ENCODE peak calls at places on chromosomes 7 and 10, in seven cellular contexts. N is body of pancreas, M is upper lobe of right lung, K is IMR-90, Q is A549, A is neural progenitor cell, H is hepatocyte. U is an unnamed sample. For H3K4me1, the result is how much of the 10 kb centered on the place peaks cover.

GRCh38 chr7:51299391-51300133 is 17.0 kb downstream of the COBL start:
- DNase-seq in N (no peak), M (no peak), K (no peak), Q (no peak), A (no peak), H (no peak), U (no peak)

GRCh38 chr7:90425376-90425775 is 22.1 kb downstream of the CLDN12 start:
- DNase-seq in N (no peak), M (no peak), K (peak), Q (no peak), A (no peak), H (no peak), U (no peak)

GRCh38 chr10:75982611-75983369 is 551.4 kb downstream of the LRMDA start:
- DNase-seq in N (peak), M (no peak), K (peak), Q (no peak), A (no peak), H (peak), U (no peak)

GRCh38 chr10:26781797-26782196 is 79.0 kb downstream of the ABI1 start:
- DNase-seq in N (no peak), M (no peak), K (peak), Q (no peak), A (no peak), H (no peak), U (no peak)

GRCh38 chr7:124752310-124752709 is 13.3 kb downstream of the GPR37 start:
- DNase-seq in N (no peak), M (no peak), K (peak), Q (no peak), A (no peak), H (no peak), U (no peak)

GRCh38 chr10:97715259-97715874 is 1.8 kb downstream of the MARVELD1 start:
- DNase-seq in N (no peak), M (no peak), K (no peak), Q (no peak), A (peak), H (no peak), U (no peak)

GRCh38 chr10:67602268-67602950 is 93.6 kb downstream of the CTNNA3 start:
- DNase-seq in N (no peak), M (no peak), K (peak), Q (no peak), A (no peak), H (no peak), U (no peak)

GRCh38 chr7:122397381-122397780 is 92.8 kb upstream of the FEZF1 start:
- DNase-seq in N (no peak), M (no peak), K (no peak), Q (no peak), A (no peak), H (no peak), U (no peak)

GRCh38 chr7:127671341-127671740 is 19.3 kb downstream of the SND1 start:
- DNase-seq in N (no peak), M (no peak), K (no peak), Q (no peak), A (no peak), H (no peak), U (no peak)

GRCh38 chr10:13809447-13809846 is 222.7 kb downstream of the PRPF18 start:
- DNase-seq in N (no peak), M (no peak), K (no peak), Q (no peak), A (peak), H (peak), U (peak)

GRCh38 chr10:87700031-87700796 is 40.5 kb downstream of the PAPSS2 start:
- DNase-seq in N (no peak), M (no peak), K (peak), Q (no peak), A (no peak), H (no peak), U (no peak)

GRCh38 chr7:85628187-85628586 is 441.3 kb upstream of the SEMA3D start:
- DNase-seq in N (no peak), M (no peak), K (no peak), Q (no peak), A (no peak), H (no peak), U (no peak)

GRCh38 chr10:16520900-16521299 is 779 bp downstream of the C1QL3 start:
- DNase-seq in N (no peak), M (peak), K (peak), Q (no peak), A (peak), H (peak), U (peak)

GRCh38 chr7:107579546-107579880 is 533 bp upstream of the BCAP29 start:
- DNase-seq in N (no peak), M (no peak), K (peak), Q (peak), A (no peak), H (no peak), U (no peak)

GRCh38 chr7:75599244-75599771 is 107.2 kb downstream of the SPDYE5 start:
- DNase-seq in N (no peak), M (no peak), K (no peak), Q (no peak), A (peak), H (no peak), U (no peak)

GRCh38 chr7:101066141-101066857 is 19.0 kb upstream of the TRIM56 start:
- DNase-seq in N (peak), M (no peak), K (no peak), Q (no peak), A (peak), H (no peak), U (no peak)

GRCh38 chr10:132647424-132647823 is 109.8 kb downstream of the INPP5A start:
- DNase-seq in N (no peak), M (peak), K (no peak), Q (no peak), A (no peak), H (no peak), U (no peak)

GRCh38 chr10:61389887-61390286 is 63.3 kb downstream of the TMEM26 start:
- DNase-seq in N (peak), M (no peak), K (no peak), Q (no peak), A (no peak), H (no peak), U (peak)

GRCh38 chr10:78846071-78846470 is 222.7 kb upstream of the ZMIZ1 start:
- DNase-seq in N (no peak), M (no peak), K (no peak), Q (no peak), A (no peak), H (no peak), U (no peak)

GRCh38 chr7:27863866-27864265 is 123.9 kb downstream of the TAX1BP1 start:
- DNase-seq in N (no peak), M (no peak), K (peak), Q (no peak), A (peak), H (no peak), U (no peak)

GRCh38 chr10:20635545-20635944 is 261.6 kb downstream of the NEBL start:
- DNase-seq in N (no peak), M (no peak), K (no peak), Q (no peak), A (no peak), H (no peak), U (no peak)

GRCh38 chr10:68184546-68184945 is 47.4 kb downstream of the ATOH7 start:
- DNase-seq in N (no peak), M (no peak), K (no peak), Q (no peak), A (no peak), H (peak), U (peak)

GRCh38 chr7:122262246-122262645 is 42.3 kb downstream of the FEZF1 start:
- DNase-seq in N (no peak), M (no peak), K (no peak), Q (no peak), A (peak), H (no peak), U (no peak)

GRCh38 chr7:31767686-31768358 is 80.8 kb downstream of the PPP1R17 start:
- DNase-seq in N (no peak), M (no peak), K (no peak), Q (no peak), A (peak), H (no peak), U (no peak)

GRCh38 chr7:27134392-27134791 is 3.8 kb upstream of the HOXA4 start:
- DNase-seq in N (no peak), M (no peak), K (peak), Q (no peak), A (no peak), H (no peak), U (no peak)

GRCh38 chr10:73110345-73110849 is at the start of gene NUDT13:
- DNase-seq in N (peak), M (no peak), K (peak), Q (peak), A (peak), H (peak), U (peak)

GRCh38 chr10:98489561-98490481 is 43.1 kb upstream of the HPS1 start:
- DNase-seq in N (no peak), M (no peak), K (no peak), Q (no peak), A (no peak), H (peak), U (no peak)

GRCh38 chr7:155412416-155413253 is 45.3 kb upstream of the EN2 start:
- DNase-seq in N (peak), M (peak), K (peak), Q (peak), A (peak), H (peak), U (peak)

GRCh38 chr7:22633954-22634474 is 93.0 kb upstream of the IL6 start:
- DNase-seq in N (no peak), M (no peak), K (no peak), Q (no peak), A (no peak), H (no peak), U (peak)

GRCh38 chr10:77877461-77878344 is 48.9 kb downstream of the DLG5 start:
- DNase-seq in N (peak), M (no peak), K (peak), Q (no peak), A (peak), H (peak), U (peak)

GRCh38 chr10:71878327-71879034 is 27.4 kb upstream of the PSAP start:
- DNase-seq in N (no peak), M (no peak), K (no peak), Q (no peak), A (peak), H (no peak), U (no peak)

GRCh38 chr10:103731609-103732270 is 123.6 kb downstream of the SH3PXD2A start:
- DNase-seq in N (no peak), M (no peak), K (no peak), Q (no peak), A (no peak), H (no peak), U (no peak)

GRCh38 chr10:90318659-90319058 is 539.2 kb downstream of the HTR7 start:
- DNase-seq in N (no peak), M (no peak), K (no peak), Q (no peak), A (no peak), H (no peak), U (no peak)

GRCh38 chr7:13948019-13948781 is 41.3 kb downstream of the ETV1 start:
- DNase-seq in N (no peak), M (no peak), K (no peak), Q (no peak), A (no peak), H (no peak), U (no peak)

GRCh38 chr7:13945670-13946069 is 43.8 kb downstream of the ETV1 start:
- DNase-seq in N (peak), M (no peak), K (no peak), Q (no peak), A (no peak), H (no peak), U (no peak)

GRCh38 chr7:13947535-13947934 is 41.9 kb downstream of the ETV1 start:
- DNase-seq in N (no peak), M (no peak), K (no peak), Q (no peak), A (no peak), H (no peak), U (no peak)

GRCh38 chr7:13949450-13949849 is 40.0 kb downstream of the ETV1 start:
- DNase-seq in N (no peak), M (no peak), K (no peak), Q (no peak), A (no peak), H (peak), U (no peak)

DNA sequence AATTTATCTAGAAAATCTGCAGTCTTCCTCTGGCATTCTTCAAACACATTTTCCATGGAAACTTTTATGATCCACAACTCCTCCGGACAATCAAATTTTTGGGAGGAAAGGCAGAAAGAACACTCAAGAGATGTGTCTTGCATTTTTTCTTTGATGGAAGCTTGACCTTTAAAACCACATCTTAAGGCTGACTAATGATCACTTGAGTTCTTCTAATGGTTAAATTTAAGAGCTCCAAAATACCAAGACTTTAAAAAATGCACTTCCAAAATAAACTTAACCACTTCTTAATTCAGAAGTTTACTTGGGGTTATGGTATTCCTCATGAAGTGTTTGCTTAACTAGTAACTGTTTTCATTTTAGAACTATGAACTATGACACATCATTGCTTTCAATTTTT is 43.3 kb downstream of the ETV1 start:
- DNase-seq in N (no peak), M (no peak), K (peak), Q (no peak), A (no peak), H (no peak), U (no peak)
- H3K4me1 ChIP-seq in N (under half), M (under half), K (under half), Q (under half), A (under half), H (under half), U (under half)

DNA sequence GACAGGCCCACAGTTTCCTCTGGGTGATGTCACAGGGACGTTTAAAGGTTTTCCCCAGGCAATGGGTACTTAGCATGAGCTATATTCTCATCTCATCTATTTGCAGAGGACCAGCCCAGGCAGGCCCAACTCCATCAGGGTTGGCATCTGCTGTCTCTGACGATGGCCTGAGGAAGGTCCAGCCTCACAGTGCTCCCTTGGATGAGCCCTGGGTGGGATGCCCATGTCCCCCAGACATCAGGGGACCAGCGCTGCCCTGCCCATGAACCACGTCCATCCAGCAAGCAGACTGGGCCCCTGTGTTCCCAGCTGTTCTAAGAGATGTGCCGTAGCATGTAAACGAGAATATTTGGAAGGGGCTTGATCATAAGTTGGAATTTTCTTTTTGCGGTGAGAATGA is 210.5 kb downstream of the TCERG1L start:
- DNase-seq in N (no peak), M (no peak), K (no peak), Q (no peak), A (no peak), H (no peak), U (no peak)
- H3K27ac ChIP-seq in N (no peak), M (no peak), K (no peak), Q (no peak), A (no peak), H (no peak), U (no peak)

DNA sequence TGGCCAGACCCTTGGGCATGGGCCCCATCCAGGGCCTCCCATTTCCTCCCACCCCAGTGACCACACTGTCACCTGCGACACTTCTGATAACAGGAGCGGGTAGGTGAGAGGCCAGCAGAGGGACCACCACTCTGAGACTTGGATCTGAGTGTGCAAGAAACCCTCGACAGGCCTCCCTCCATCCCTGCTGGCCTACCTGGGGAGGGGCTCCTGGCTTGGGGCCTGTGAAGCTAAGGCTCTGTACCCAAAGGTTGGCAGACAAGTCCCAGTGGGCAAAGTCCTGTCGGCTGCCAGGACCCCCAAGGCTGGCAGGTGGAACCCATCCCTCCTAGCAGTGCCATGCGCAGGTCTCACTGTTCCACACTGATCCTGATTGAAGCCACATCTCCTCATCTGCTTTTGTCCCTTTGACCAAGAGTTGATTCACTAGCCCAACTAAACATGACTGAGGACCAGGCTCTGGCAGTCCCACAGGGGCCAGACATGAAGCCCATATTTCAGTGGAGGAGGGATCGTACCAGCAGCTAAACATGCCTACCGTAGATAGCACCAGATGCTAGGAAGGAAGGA is 1.2 kb upstream of the PGAM2 start:
- DNase-seq in N (no peak), M (peak), K (no peak), Q (no peak), A (no peak), H (no peak), U (no peak)
- TF ChIP-seq CTCF in N (no peak), M (no peak), K (no peak), Q (no peak), A (no peak), H (no peak), U (no peak)

GRCh38 chr10:46069771-46070463 is 23.8 kb upstream of the MSMB start:
- DNase-seq in N (no peak), M (no peak), K (peak), Q (no peak), A (no peak), H (no peak), U (no peak)
- H3K4me1 ChIP-seq in N (under half), M (under half), K (under half), Q (under half), A (under half), H (under half), U (under half)

DNA sequence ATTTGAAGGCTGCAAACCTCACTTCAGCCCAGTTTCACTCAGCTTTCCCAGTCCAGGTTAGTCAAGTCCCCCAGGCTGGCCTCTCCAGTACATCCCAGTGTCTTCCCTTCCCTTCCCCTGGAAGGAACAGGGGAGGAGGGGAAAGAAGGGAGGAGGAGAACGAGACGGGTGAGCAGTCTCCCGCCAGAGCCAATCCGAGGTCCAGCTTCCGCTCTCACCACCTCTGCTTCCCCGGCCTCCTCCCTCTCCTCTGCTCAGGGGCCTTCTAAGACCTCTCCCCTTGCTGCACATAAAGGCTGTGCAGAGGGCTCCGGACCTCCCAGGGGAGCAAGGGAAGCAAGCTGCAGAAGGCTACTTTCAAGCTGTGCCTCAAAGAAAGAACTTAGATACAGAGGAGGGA is 4.1 kb downstream of the ATG9B start:
- DNase-seq in N (no peak), M (no peak), K (no peak), Q (no peak), A (peak), H (no peak), U (no peak)
- H3K27ac ChIP-seq in N (no peak), M (no peak), K (no peak), Q (no peak), A (peak), H (no peak), U (no peak)

DNA sequence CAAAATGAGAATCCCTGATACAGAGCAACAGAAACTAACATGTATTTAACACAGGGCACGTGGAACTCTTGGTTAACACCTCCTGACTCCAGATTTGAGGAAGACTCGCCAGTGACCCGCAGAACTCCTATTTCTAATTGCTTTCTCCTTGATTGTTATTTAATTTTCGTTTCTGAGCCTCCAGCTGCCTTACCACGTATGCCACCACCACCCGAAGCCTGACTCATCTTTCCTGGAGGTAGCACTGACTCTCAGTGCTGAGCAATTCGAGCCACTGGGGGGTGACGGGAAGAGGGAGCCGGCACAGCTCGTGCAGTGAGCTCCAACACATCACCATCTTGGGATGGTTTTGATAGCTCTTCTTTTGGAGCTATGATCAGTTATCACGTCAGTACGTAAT is 273.9 kb upstream of the MGMT start:
- DNase-seq in N (no peak), M (no peak), K (no peak), Q (no peak), A (no peak), H (no peak), U (no peak)
- TF ChIP-seq CTCF in N (no peak), M (no peak), K (no peak), Q (no peak), A (no peak), H (no peak), U (no peak)

GRCh38 chr7:137947031-137947430 is 54.9 kb downstream of the CREB3L2 start:
- DNase-seq in N (no peak), M (no peak), K (no peak), Q (no peak), A (no peak), H (no peak), U (no peak)

GRCh38 chr7:137950263-137950621 is 51.6 kb downstream of the CREB3L2 start:
- DNase-seq in N (no peak), M (no peak), K (no peak), Q (no peak), A (no peak), H (no peak), U (no peak)

GRCh38 chr7:137948845-137949330 is 53.0 kb downstream of the CREB3L2 start:
- DNase-seq in N (no peak), M (no peak), K (no peak), Q (no peak), A (no peak), H (no peak), U (no peak)

GRCh38 chr7:137949416-137950262 is 52.2 kb downstream of the CREB3L2 start:
- DNase-seq in N (no peak), M (no peak), K (no peak), Q (no peak), A (no peak), H (no peak), U (peak)

GRCh38 chr7:137948083-137948844 is 53.6 kb downstream of the CREB3L2 start:
- DNase-seq in N (no peak), M (no peak), K (no peak), Q (no peak), A (no peak), H (no peak), U (no peak)
- H3K4me1 ChIP-seq in N (half or more), M (under half), K (under half), Q (under half), A (under half), H (under half), U (half or more)

GRCh38 chr7:11701829-11702560 is 130.0 kb downstream of the THSD7A start:
- DNase-seq in N (no peak), M (no peak), K (no peak), Q (no peak), A (no peak), H (no peak), U (peak)
- H3K27ac ChIP-seq in N (no peak), M (no peak), K (no peak), Q (peak), A (no peak), H (no peak), U (peak)